ENCODE peak calls at places on chromosomes 11 and 22, in ten cellular contexts. A is Peyer's patch, F is transverse colon, U is lower leg skin, H is A549, Q is ovary, K is uterus, M is heart left ventricle, J is spleen, E is tibial nerve. P is an unnamed sample.

GRCh38 chr11:124075841-124076571 is 34.9 kb upstream of the OR10G7 start:
- DNase-seq in J (peak; percentile 77), A (peak; percentile 77), K (no peak), E (no peak), U (no peak), Q (no peak), H (peak; percentile 3), F (peak; percentile 61), M (no peak), P (no peak)

GRCh38 chr11:61832207-61832606 is 4.1 kb downstream of the FADS2 start:
- DNase-seq in F (no peak), H (no peak), Q (no peak), M (no peak), E (no peak), A (no peak), J (no peak), K (no peak), U (no peak), P (no peak)

GRCh38 chr11:134407923-134408322 is 4.1 kb downstream of the B3GAT1 start:
- DNase-seq in A (no peak), U (no peak), K (no peak), F (no peak), M (no peak), Q (no peak), H (no peak), E (no peak), J (no peak), P (no peak)

GRCh38 chr11:95088946-95089619 is 563 bp upstream of the ENDOD1 start:
- DNase-seq in H (peak; percentile 11), A (peak; percentile 57), U (no peak), Q (no peak), M (no peak), K (no peak), J (no peak), E (no peak), F (no peak), P (no peak)

GRCh38 chr11:109789911-109790310 is 303.3 kb upstream of the ZC3H12C start:
- DNase-seq in U (no peak), J (no peak), H (no peak), F (no peak), M (no peak), K (no peak), A (no peak), E (no peak), Q (no peak), P (no peak)

GRCh38 chr11:30454108-30454507 is 131.2 kb downstream of the ARL14EP start:
- DNase-seq in H (no peak), M (no peak), F (no peak), E (no peak), Q (no peak), A (no peak), U (no peak), K (no peak), J (no peak), P (no peak)

GRCh38 chr22:33807465-33807864 is 112.8 kb downstream of the LARGE1 start:
- DNase-seq in A (no peak), E (no peak), U (no peak), K (no peak), J (no peak), Q (no peak), H (no peak), M (no peak), F (no peak), P (no peak)

GRCh38 chr11:25927391-25927790 is 404.5 kb upstream of the ANO3 start:
- DNase-seq in Q (no peak), M (no peak), K (no peak), U (no peak), H (no peak), A (no peak), J (no peak), F (no peak), E (no peak), P (no peak)

GRCh38 chr11:23079382-23079813 is 219.1 kb upstream of the CCDC179 start:
- DNase-seq in Q (no peak), A (no peak), K (no peak), F (no peak), H (no peak), E (no peak), J (no peak), M (no peak), U (no peak), P (no peak)

GRCh38 chr22:44314425-44315067 is 1.8 kb upstream of the SHISAL1 start:
- DNase-seq in M (no peak), U (no peak), F (no peak), H (no peak), E (no peak), K (no peak), Q (no peak), A (no peak), J (no peak), P (no peak)

GRCh38 chr11:95897731-95898130 is 26.2 kb downstream of the MTMR2 start:
- DNase-seq in M (no peak), Q (no peak), H (no peak), U (no peak), E (no peak), K (no peak), F (no peak), J (no peak), A (no peak), P (no peak)

GRCh38 chr11:78961186-78961782 is 386.6 kb upstream of the NARS2 start:
- DNase-seq in E (no peak), F (peak; percentile 31), U (peak; percentile 45), K (no peak), H (peak; percentile 44), Q (no peak), J (no peak), M (peak; percentile 22), A (no peak), P (no peak)

GRCh38 chr11:83363280-83363679 is 77.1 kb upstream of the CCDC90B start:
- DNase-seq in E (no peak), H (no peak), K (no peak), U (no peak), M (no peak), F (no peak), Q (no peak), A (no peak), J (no peak), P (no peak)

GRCh38 chr11:103830205-103830604 is 206.2 kb upstream of the DDI1 start:
- DNase-seq in Q (no peak), M (no peak), U (no peak), K (no peak), H (no peak), J (no peak), A (no peak), F (no peak), E (no peak), P (no peak)

GRCh38 chr11:59573216-59573615 is 42.4 kb downstream of the OSBP start:
- DNase-seq in K (no peak), J (no peak), U (no peak), E (no peak), A (no peak), H (no peak), Q (no peak), M (no peak), F (no peak), P (no peak)

GRCh38 chr11:3860360-3860759 is 4.9 kb downstream of the STIM1 start:
- DNase-seq in H (no peak), A (no peak), U (no peak), F (no peak), M (no peak), Q (no peak), E (no peak), J (no peak), K (no peak), P (no peak)

GRCh38 chr11:9263840-9264380 is 1.2 kb downstream of the DENND5A start:
- DNase-seq in J (no peak), K (no peak), A (no peak), F (no peak), E (no peak), Q (no peak), H (peak; percentile 22), M (no peak), U (no peak), P (no peak)
- TF ChIP-seq POLR2A in J (no peak), K (no peak), A (no peak), F (no peak), E (no peak), Q (no peak), H (no peak), M (no peak), U (no peak), P (no peak)

DNA sequence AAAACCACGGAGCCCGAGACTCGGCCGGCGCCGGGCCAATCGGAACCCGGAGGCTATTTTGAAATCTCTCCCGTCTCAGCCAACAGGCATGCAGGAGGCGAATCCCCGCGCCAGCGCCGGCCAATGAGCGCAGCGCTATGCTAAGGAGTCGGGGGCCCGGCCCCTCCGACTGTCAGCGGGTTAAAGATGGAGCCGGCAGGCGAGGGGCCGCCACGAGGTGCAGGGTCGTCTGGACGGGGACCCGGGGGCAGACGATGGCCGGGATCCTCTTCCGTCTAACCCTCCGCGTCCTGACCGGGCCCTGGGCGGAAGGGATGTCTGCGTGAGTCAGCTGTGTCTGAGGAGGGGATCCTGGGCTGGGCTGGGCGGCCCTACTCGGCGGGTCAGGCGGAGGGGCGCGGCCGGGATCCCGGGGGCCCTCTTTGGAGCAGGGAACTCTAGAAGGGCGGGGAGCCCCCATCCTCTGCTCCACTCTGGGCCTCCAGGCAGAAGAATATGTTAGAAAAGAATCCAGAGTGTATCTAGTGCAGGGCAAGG is 10.0 kb downstream of the SDF2L1 start:
- DNase-seq in K (peak; percentile 84), M (peak; percentile 88), E (peak; percentile 87), F (peak; percentile 86), A (peak; percentile 93), Q (peak; percentile 79), U (peak; percentile 97), J (peak; percentile 95), H (peak; percentile 72), P (peak; percentile 75)
- TF ChIP-seq POLR2A in K (no peak), M (no peak), E (no peak), F (no peak), A (no peak), Q (no peak), U (no peak), J (no peak), H (no peak), P (no peak)

GRCh38 chr11:72752088-72752914 is at the start of gene ARAP1:
- DNase-seq in H (peak; percentile 70), U (peak; percentile 95), K (peak; percentile 77), A (peak; percentile 89), M (peak; percentile 79), F (peak; percentile 83), Q (peak; percentile 80), J (peak; percentile 96), E (peak; percentile 46), P (peak; percentile 46)
- TF ChIP-seq POLR2A in H (no peak), U (no peak), K (no peak), A (peak; percentile 7), M (no peak), F (peak; percentile 11), Q (no peak), J (no peak), E (no peak), P (no peak)

GRCh38 chr22:48276933-48277867 is 1514.8 kb downstream of the TBC1D22A start:
- DNase-seq in E (no peak), J (no peak), F (peak; percentile 34), A (peak; percentile 53), M (no peak), H (no peak), Q (no peak), U (peak; percentile 68), K (no peak), P (no peak)
- TF ChIP-seq POLR2A in E (no peak), J (no peak), F (no peak), A (no peak), M (no peak), H (no peak), Q (no peak), U (no peak), K (no peak), P (no peak)